ENCODE peak calls at places on chromosomes 16 and 17, in nine cellular contexts. V, D, X, Z, P, J, S, U and A are unnamed samples.
A peak's percentile ranks its signal among the peaks of the same experiment; 100 is the strongest.

GRCh38 chr16:1283296-1283695 is 26.1 kb upstream of the UBE2I start:
- DNase-seq in V (no peak), S (no peak), J (no peak), U (no peak), X (no peak), P (no peak), D (no peak), Z (no peak), A (no peak)

GRCh38 chr17:50096092-50096491 is 941 bp downstream of the PDK2 start:
- DNase-seq in X (peak; percentile 57), D (no peak), S (no peak), V (no peak), P (no peak), Z (no peak), J (no peak), U (no peak), A (no peak)

GRCh38 chr17:44400226-44400847 is 10.9 kb upstream of the ITGA2B start:
- DNase-seq in S (no peak), P (no peak), U (no peak), Z (peak; percentile 59), D (no peak), V (peak; percentile 24), J (peak; percentile 12), X (no peak), A (no peak)

GRCh38 chr16:30054451-30054850 is 11.1 kb upstream of the ALDOA start:
- DNase-seq in Z (no peak), J (no peak), D (no peak), S (no peak), U (no peak), P (no peak), V (no peak), X (no peak), A (no peak)

GRCh38 chr16:54655171-54655590 is 275.5 kb upstream of the IRX5 start:
- DNase-seq in U (no peak), Z (peak; percentile 41), J (no peak), D (no peak), P (no peak), V (no peak), X (peak; percentile 83), S (no peak), A (no peak)

GRCh38 chr16:50303605-50304466 is 37.5 kb downstream of the ADCY7 start:
- DNase-seq in Z (no peak), J (no peak), U (no peak), S (no peak), V (peak; percentile 78), D (peak; percentile 64), P (peak; percentile 48), X (no peak), A (no peak)

GRCh38 chr17:10579270-10579669 is 29.8 kb upstream of the MYH2 start:
- DNase-seq in S (no peak), Z (no peak), P (no peak), D (no peak), J (no peak), V (no peak), X (no peak), U (no peak), A (no peak)

GRCh38 chr17:77107506-77108433 is 33.0 kb upstream of the SEC14L1 start:
- DNase-seq in X (no peak), S (no peak), V (no peak), U (peak; percentile 59), J (no peak), Z (no peak), D (no peak), P (no peak), A (no peak)

GRCh38 chr17:45371414-45372324 is 54.8 kb upstream of the MAP3K14 start:
- DNase-seq in P (peak; percentile 88), D (peak; percentile 90), V (peak; percentile 89), X (peak; percentile 84), J (peak; percentile 92), Z (peak; percentile 95), S (peak; percentile 54), U (peak; percentile 82), A (peak; percentile 89)

GRCh38 chr17:7330099-7331015 is 1.2 kb upstream of the NEURL4 start:
- DNase-seq in U (peak; percentile 80), V (no peak), P (peak; percentile 69), X (peak; percentile 73), Z (peak; percentile 92), J (peak; percentile 64), D (peak; percentile 93), S (no peak), A (no peak)
- TF ChIP-seq POLR2AphosphoS5 in U (no peak), V (no peak), P (no peak), X (no peak), Z (peak; percentile 58), J (no peak), D (no peak), S (peak; percentile 38), A (no peak)

GRCh38 chr17:15440347-15440746 is 27.1 kb downstream of the CDRT4 start:
- DNase-seq in V (no peak), Z (no peak), U (no peak), J (no peak), P (no peak), S (no peak), D (peak; percentile 57), X (no peak), A (no peak)

GRCh38 chr17:15431766-15432165 is 35.7 kb downstream of the CDRT4 start:
- DNase-seq in D (peak; percentile 79), J (no peak), X (no peak), V (no peak), U (no peak), S (no peak), P (no peak), Z (no peak), A (no peak)

GRCh38 chr17:15441315-15441714 is 26.1 kb downstream of the CDRT4 start:
- DNase-seq in P (no peak), D (peak; percentile 2), S (no peak), X (no peak), J (no peak), V (no peak), Z (no peak), U (no peak), A (no peak)

GRCh38 chr17:15432807-15433547 is 34.4 kb downstream of the CDRT4 start:
- DNase-seq in J (no peak), U (no peak), D (no peak), V (no peak), P (no peak), Z (no peak), S (no peak), X (no peak), A (no peak)

DNA sequence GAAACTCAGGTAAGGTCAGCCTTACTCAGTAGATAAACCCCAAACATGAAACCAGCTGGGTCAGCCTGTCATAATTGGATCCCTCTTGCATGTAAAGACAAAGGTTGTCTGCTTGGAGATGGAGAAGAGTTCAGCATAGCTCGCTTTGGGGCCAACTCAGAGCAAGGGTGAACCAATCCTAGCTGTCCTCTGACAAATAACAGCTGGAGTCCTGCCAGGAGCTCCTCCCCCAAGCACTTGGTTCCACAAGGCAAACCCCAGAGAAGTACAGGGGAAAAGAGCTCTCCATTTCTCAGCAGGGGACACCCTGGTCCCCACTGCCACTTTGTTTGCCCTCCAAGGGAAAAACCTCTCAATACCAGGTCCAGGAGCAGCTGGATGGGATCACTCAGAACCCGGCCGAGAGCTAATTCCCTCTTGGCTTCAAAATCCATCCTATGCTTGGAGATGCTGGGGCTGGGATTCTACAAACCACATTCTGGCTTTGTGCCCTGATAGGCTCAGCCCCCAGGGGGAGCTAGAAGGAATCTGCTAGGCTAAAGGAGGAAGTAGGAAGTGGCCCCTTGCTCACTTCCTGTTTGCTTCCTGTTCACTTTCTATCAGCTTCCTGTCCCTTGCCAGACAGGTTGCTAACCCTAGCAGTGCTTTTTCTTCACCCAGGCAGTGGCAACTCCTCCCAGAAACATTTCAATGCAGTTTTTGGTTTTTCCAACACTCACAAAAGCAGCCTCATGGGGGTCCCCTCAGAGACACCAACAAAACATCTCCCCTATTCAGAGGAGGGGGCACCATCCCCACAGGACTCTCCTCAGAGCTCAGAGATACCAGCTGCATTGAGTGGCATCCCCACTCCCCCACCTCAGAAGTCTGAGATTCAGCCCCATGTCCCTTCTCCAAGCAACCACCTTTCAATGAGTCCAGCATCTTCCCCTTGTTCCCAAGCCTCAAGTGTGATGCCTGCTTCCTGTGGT is 30.7 kb downstream of the CDRT4 start:
- DNase-seq in J (peak; percentile 46), V (no peak), Z (peak; percentile 62), S (no peak), U (peak; percentile 63), D (peak; percentile 91), X (peak; percentile 44), P (no peak), A (no peak)
- TF ChIP-seq CTCF in J (peak; percentile 70), V (no peak), Z (peak; percentile 61), S (peak; percentile 8), U (peak; percentile 21), D (no peak), X (no peak), P (peak; percentile 18), A (no peak)

GRCh38 chr16:85610446-85611204 is 2.5 kb upstream of the GSE1 start:
- DNase-seq in Z (peak; percentile 99), P (peak; percentile 92), V (peak; percentile 96), D (peak; percentile 96), X (peak; percentile 89), S (peak; percentile 67), J (peak; percentile 83), U (peak; percentile 89), A (no peak)

GRCh38 chr16:85610059-85610445 is 3.1 kb upstream of the GSE1 start:
- DNase-seq in V (no peak), D (no peak), X (peak; percentile 51), S (no peak), Z (no peak), U (peak; percentile 25), P (peak; percentile 82), J (no peak), A (no peak)

GRCh38 chr16:85608887-85609286 is 4.2 kb upstream of the GSE1 start:
- DNase-seq in X (no peak), D (no peak), Z (no peak), P (no peak), S (no peak), J (no peak), V (no peak), U (no peak), A (no peak)

GRCh38 chr16:85608515-85608885 is 4.6 kb upstream of the GSE1 start:
- DNase-seq in S (no peak), D (no peak), Z (no peak), X (peak; percentile 46), P (no peak), J (no peak), V (no peak), U (no peak), A (no peak)

GRCh38 chr16:85609539-85609938 is 3.6 kb upstream of the GSE1 start:
- DNase-seq in D (no peak), X (no peak), V (no peak), P (no peak), U (no peak), Z (no peak), S (no peak), J (no peak), A (no peak)
- H3K27ac ChIP-seq in D (no peak overlapping the region), X (no peak overlapping the region), V (no peak overlapping the region), P (peak overlapping the region; percentile 98), U (peak overlapping the region; percentile 98), Z (no peak overlapping the region), S (peak overlapping the region; percentile 67), J (no peak overlapping the region), A (no peak overlapping the region)

DNA sequence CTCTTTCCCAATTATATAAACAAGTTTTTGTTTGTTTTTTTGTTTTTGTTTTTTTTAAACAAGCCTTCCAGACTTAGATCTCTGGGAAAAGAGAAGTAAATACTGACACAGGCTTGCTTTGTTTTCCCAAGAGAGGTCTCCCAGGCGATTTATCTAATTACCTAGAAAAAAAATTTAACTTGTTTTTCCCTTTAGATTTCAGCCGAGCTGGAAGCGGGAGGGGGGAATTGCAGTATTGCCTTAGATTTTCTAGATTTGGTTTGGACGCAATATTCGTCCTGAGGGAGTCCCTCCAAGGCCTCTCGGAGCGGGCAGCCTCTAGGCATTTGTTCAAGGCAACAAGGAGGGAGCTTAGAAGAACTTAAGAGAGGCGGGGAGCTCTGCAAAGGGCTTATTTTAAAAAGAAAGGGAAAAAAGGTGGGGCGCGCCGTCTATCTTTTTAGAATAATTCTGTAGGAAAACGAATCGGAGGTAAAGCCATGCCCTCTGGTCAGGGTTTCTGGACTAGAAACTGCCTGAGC is 479 bp upstream of the TMEM94 start:
- DNase-seq in D (no peak), S (no peak), U (peak; percentile 27), V (no peak), J (no peak), Z (no peak), X (peak; percentile 28), P (no peak), A (no peak)
- TF ChIP-seq POLR2AphosphoS5 in D (no peak), S (no peak), U (no peak), V (no peak), J (peak; percentile 82), Z (no peak), X (no peak), P (no peak), A (no peak)